ENCODE peak calls at places on chromosome 22, in five cellular contexts. J, Q, D, I and X are unnamed samples.

GRCh38 chr22:36237462-36238347 is 1.6 kb downstream of the APOL2 start:
- DNase-seq in I (no peak), Q (no peak), J (no peak), D (no peak), X (no peak)

GRCh38 chr22:25051983-25052710 is 99.6 kb downstream of the KIAA1671 start:
- DNase-seq in I (no peak), J (no peak), D (no peak), Q (no peak), X (no peak)

GRCh38 chr22:39241632-39242388 is 3.0 kb downstream of the PDGFB start:
- DNase-seq in Q (no peak), J (peak), I (no peak), D (no peak), X (no peak)

GRCh38 chr22:32622004-32622761 is 147.6 kb downstream of the FBXO7 start:
- DNase-seq in I (peak), D (peak), Q (peak), J (no peak), X (no peak)

GRCh38 chr22:38570841-38571364 is 920 bp upstream of the DMC1 start:
- DNase-seq in J (no peak), Q (peak), I (no peak), D (no peak), X (no peak)

GRCh38 chr22:32808038-32808445 is 6.5 kb downstream of the TIMP3 start:
- DNase-seq in D (no peak), I (no peak), Q (no peak), J (no peak), X (no peak)

GRCh38 chr22:21632237-21632895 is at the start of gene CCDC116:
- DNase-seq in I (no peak), J (peak), D (no peak), Q (peak), X (no peak)

GRCh38 chr22:17272511-17272991 is 53.3 kb upstream of the ADA2 start:
- DNase-seq in Q (no peak), I (no peak), J (no peak), D (no peak), X (no peak)

GRCh38 chr22:19619144-19620009 is 94.9 kb upstream of the SEPTIN5 start:
- DNase-seq in Q (no peak), J (no peak), D (no peak), I (no peak), X (no peak)

GRCh38 chr22:50269573-50270301 is 443 bp downstream of the MAPK11 start:
- DNase-seq in J (peak), I (no peak), Q (no peak), D (no peak), X (no peak)

GRCh38 chr22:46843691-46844297 is 81.3 kb downstream of the TBC1D22A start:
- DNase-seq in J (no peak), Q (no peak), D (no peak), I (no peak), X (no peak)